ENCODE peak calls at places on chromosomes 6 and 20, in six cellular contexts. H, X, K, E, W and U are unnamed samples.

GRCh38 chr20:6582449-6582848 is 185.0 kb upstream of the BMP2 start:
- DNase-seq in H (peak; percentile 26), X (no peak), K (no peak), E (peak; percentile 82), W (no peak), U (no peak)

GRCh38 chr20:52621401-52621800 is 350.8 kb upstream of the TSHZ2 start:
- DNase-seq in H (no peak), X (no peak), K (no peak), E (no peak), W (no peak), U (no peak)

GRCh38 chr6:132763269-132763668 is 5.6 kb upstream of the VNN2 start:
- DNase-seq in H (no peak), X (peak; percentile 5), K (peak; percentile 16), E (no peak), W (no peak), U (no peak)

GRCh38 chr20:14712302-14712739 is 374.9 kb upstream of the FLRT3 start:
- DNase-seq in H (peak; percentile 85), X (peak; percentile 19), K (no peak), E (peak; percentile 88), W (peak; percentile 65), U (peak; percentile 18)

GRCh38 chr6:43547202-43547601 is 28.6 kb downstream of the XPO5 start:
- DNase-seq in H (no peak), X (no peak), K (no peak), E (no peak), W (no peak), U (no peak)

GRCh38 chr6:138517635-138518034 is 18.3 kb upstream of the NHSL1 start:
- DNase-seq in H (peak; percentile 27), X (peak; percentile 85), K (peak; percentile 22), E (peak; percentile 68), W (peak; percentile 53), U (no peak)

GRCh38 chr6:38281131-38281530 is 358.6 kb downstream of the BTBD9 start:
- DNase-seq in H (no peak), X (no peak), K (no peak), E (no peak), W (no peak), U (no peak)

GRCh38 chr6:169940554-169941290 is 189.3 kb downstream of the ERMARD start:
- DNase-seq in H (no peak), X (no peak), K (no peak), E (no peak), W (peak; percentile 54), U (no peak)

GRCh38 chr20:25553819-25554296 is 31.5 kb downstream of the NINL start:
- DNase-seq in H (peak; percentile 23), X (no peak), K (no peak), E (no peak), W (no peak), U (peak; percentile 78)

GRCh38 chr6:5529015-5529414 is 267.7 kb downstream of the FARS2 start:
- DNase-seq in H (no peak), X (no peak), K (no peak), E (peak; percentile 4), W (no peak), U (no peak)

GRCh38 chr20:45934046-45934586 is 367 bp upstream of the PCIF1 start:
- DNase-seq in H (peak; percentile 52), X (peak; percentile 77), K (peak; percentile 74), E (peak; percentile 25), W (peak; percentile 78), U (no peak)

GRCh38 chr6:82013561-82014275 is 233.8 kb downstream of the IBTK start:
- DNase-seq in H (peak; percentile 72), X (no peak), K (peak; percentile 20), E (peak; percentile 53), W (no peak), U (no peak)

GRCh38 chr6:108897371-108897770 is 49.1 kb downstream of the ARMC2 start:
- DNase-seq in H (peak; percentile 62), X (no peak), K (peak; percentile 50), E (peak; percentile 2), W (peak; percentile 72), U (no peak)

GRCh38 chr20:63100926-63101699 is 94.3 kb upstream of the BHLHE23 start:
- DNase-seq in H (no peak), X (no peak), K (no peak), E (no peak), W (peak; percentile 42), U (no peak)

GRCh38 chr6:164069352-164070022 is 655.0 kb downstream of the QKI start:
- DNase-seq in H (peak; percentile 95), X (no peak), K (peak; percentile 87), E (no peak), W (no peak), U (no peak)

GRCh38 chr20:48932375-48932941 is 10.9 kb downstream of the ARFGEF2 start:
- DNase-seq in H (peak; percentile 60), X (no peak), K (no peak), E (no peak), W (no peak), U (no peak)

GRCh38 chr20:38685853-38686473 is 38.3 kb upstream of the SLC32A1 start:
- DNase-seq in H (peak; percentile 38), X (peak; percentile 86), K (peak; percentile 32), E (peak; percentile 68), W (peak; percentile 86), U (no peak)

GRCh38 chr20:59095140-59095539 is 52.6 kb upstream of the PRELID3B start:
- DNase-seq in H (no peak), X (no peak), K (no peak), E (no peak), W (no peak), U (no peak)

GRCh38 chr20:54103067-54103761 is 32.8 kb upstream of the BCAS1 start:
- DNase-seq in H (peak; percentile 50), X (peak; percentile 89), K (peak; percentile 55), E (peak; percentile 92), W (peak; percentile 89), U (no peak)

GRCh38 chr20:11204926-11205768 is 531.3 kb upstream of the JAG1 start:
- DNase-seq in H (peak; percentile 48), X (peak; percentile 88), K (peak; percentile 79), E (peak; percentile 84), W (peak; percentile 75), U (no peak)

GRCh38 chr20:3811421-3812258 is 8.7 kb upstream of the AP5S1 start:
- DNase-seq in H (peak; percentile 97), X (no peak), K (peak; percentile 98), E (peak; percentile 99), W (peak; percentile 64), U (peak; percentile 99)
- TF ChIP-seq CTCF in H (no peak), X (no peak), K (no peak), E (no peak), W (no peak), U (no peak)

GRCh38 chr6:155528982-155529453 is 73.4 kb upstream of the NOX3 start:
- DNase-seq in H (peak; percentile 91), X (no peak), K (peak; percentile 29), E (peak; percentile 67), W (no peak), U (peak; percentile 67)

GRCh38 chr6:155534678-155535077 is 79.0 kb upstream of the NOX3 start:
- DNase-seq in H (no peak), X (no peak), K (no peak), E (no peak), W (no peak), U (no peak)

GRCh38 chr6:155527443-155527842 is 71.8 kb upstream of the NOX3 start:
- DNase-seq in H (no peak), X (no peak), K (no peak), E (no peak), W (no peak), U (no peak)

GRCh38 chr6:155528335-155528734 is 72.7 kb upstream of the NOX3 start:
- DNase-seq in H (no peak), X (no peak), K (no peak), E (no peak), W (no peak), U (no peak)

GRCh38 chr6:155530219-155530834 is 74.7 kb upstream of the NOX3 start:
- DNase-seq in H (peak; percentile 39), X (peak; percentile 35), K (no peak), E (peak; percentile 60), W (no peak), U (peak; percentile 8)
- TF ChIP-seq CTCF in H (peak; percentile 83), X (peak; percentile 72), K (peak; percentile 73), E (peak; percentile 80), W (peak; percentile 58), U (peak; percentile 79)

GRCh38 chr6:63817492-63818050 is 182.0 kb downstream of the PHF3 start:
- DNase-seq in H (no peak), X (no peak), K (no peak), E (no peak), W (no peak), U (no peak)

GRCh38 chr6:63813531-63813930 is 177.9 kb downstream of the PHF3 start:
- DNase-seq in H (no peak), X (no peak), K (no peak), E (peak; percentile 13), W (no peak), U (no peak)

GRCh38 chr6:63816979-63817436 is 181.4 kb downstream of the PHF3 start:
- DNase-seq in H (no peak), X (peak; percentile 68), K (no peak), E (peak; percentile 21), W (no peak), U (no peak)

GRCh38 chr6:63816401-63816975 is 180.9 kb downstream of the PHF3 start:
- DNase-seq in H (no peak), X (no peak), K (no peak), E (no peak), W (no peak), U (no peak)

DNA sequence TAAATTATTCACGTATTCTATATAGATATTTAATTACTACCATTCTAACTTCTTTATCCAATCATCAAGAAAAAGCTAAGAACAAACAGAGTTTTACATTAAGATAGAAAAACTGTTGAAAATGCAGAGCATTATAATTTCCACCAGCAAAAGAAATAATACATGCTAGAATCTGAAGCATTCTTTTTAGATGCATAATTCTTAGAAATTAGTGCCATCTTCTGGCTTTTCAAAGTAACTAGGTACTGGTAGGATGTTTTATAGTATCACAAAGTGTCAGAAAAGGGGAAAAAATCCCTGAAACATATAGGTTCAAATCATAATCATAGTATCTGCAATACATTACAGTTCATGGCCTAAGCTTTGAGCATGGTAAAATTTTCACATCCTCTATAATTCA is 178.9 kb downstream of the PHF3 start:
- DNase-seq in H (no peak), X (no peak), K (no peak), E (peak; percentile 30), W (no peak), U (no peak)
- TF ChIP-seq CTCF in H (peak; percentile 2), X (no peak), K (no peak), E (peak; percentile 36), W (no peak), U (no peak)

GRCh38 chr6:157895585-157895984 is 72.5 kb downstream of the SNX9 start:
- DNase-seq in H (no peak), X (no peak), K (no peak), E (no peak), W (no peak), U (no peak)

GRCh38 chr6:157896931-157897330 is 73.9 kb downstream of the SNX9 start:
- DNase-seq in H (no peak), X (no peak), K (no peak), E (no peak), W (no peak), U (no peak)

GRCh38 chr6:157893238-157893637 is 70.2 kb downstream of the SNX9 start:
- DNase-seq in H (no peak), X (no peak), K (no peak), E (no peak), W (no peak), U (no peak)

GRCh38 chr6:157898640-157899039 is 75.6 kb downstream of the SNX9 start:
- DNase-seq in H (no peak), X (no peak), K (no peak), E (no peak), W (no peak), U (no peak)

GRCh38 chr6:157898169-157898568 is 75.1 kb downstream of the SNX9 start:
- DNase-seq in H (no peak), X (no peak), K (no peak), E (no peak), W (no peak), U (no peak)
- TF ChIP-seq CTCF in H (peak; percentile 12), X (peak; percentile 33), K (peak; percentile 45), E (peak; percentile 22), W (no peak), U (no peak)